ENCODE peak calls at places on chromosomes 5 and 9, in ten cellular contexts. Z is A549, R is left ventricle myocardium inferior, D is psoas muscle, B is RWPE2, K is AG09309, J is mucosa of descending colon, V is progenitor cell of endocrine pancreas, F is tibial nerve, M is GM20000. U is an unnamed sample.

GRCh38 chr9:70510157-70510770 is 95.8 kb upstream of the KLF9 start:
- DNase-seq in V (peak), K (no peak), J (peak), Z (peak), R (peak), M (no peak), B (no peak), F (no peak), D (peak), U (no peak)

GRCh38 chr9:5286262-5286661 is 18.3 kb downstream of the RLN2 start:
- DNase-seq in R (no peak), Z (no peak), K (no peak), F (no peak), B (no peak), J (no peak), M (no peak), V (no peak), D (no peak), U (no peak)

GRCh38 chr9:7976167-7976755 is 176.7 kb upstream of the DMAC1 start:
- DNase-seq in B (no peak), D (no peak), F (no peak), M (peak), K (no peak), Z (no peak), R (no peak), J (peak), V (no peak), U (no peak)

GRCh38 chr5:54302267-54302687 is 8.1 kb downstream of the ARL15 start:
- DNase-seq in M (no peak), Z (no peak), V (no peak), D (no peak), F (peak), J (no peak), K (no peak), B (no peak), R (no peak), U (no peak)

GRCh38 chr5:32710335-32710858 is 724 bp upstream of the NPR3 start:
- DNase-seq in R (peak), B (peak), K (no peak), J (peak), D (peak), Z (peak), F (no peak), M (peak), V (peak), U (peak)

GRCh38 chr5:168298949-168299348 is 7.5 kb downstream of the WWC1 start:
- DNase-seq in K (no peak), J (no peak), F (no peak), B (no peak), R (no peak), D (no peak), M (no peak), V (no peak), Z (no peak), U (no peak)

GRCh38 chr5:142012792-142013388 is at the start of gene GNPDA1:
- DNase-seq in M (peak), J (peak), R (peak), B (peak), D (peak), K (peak), F (peak), Z (peak), V (peak), U (peak)

GRCh38 chr5:97224112-97224750 is 41.2 kb upstream of the RIOK2 start:
- DNase-seq in R (no peak), M (no peak), F (no peak), V (no peak), Z (peak), D (no peak), J (no peak), B (no peak), K (peak), U (peak)

GRCh38 chr5:166270712-166271111 is 2020.7 kb upstream of the WWC1 start:
- DNase-seq in V (no peak), M (no peak), R (no peak), F (no peak), J (no peak), D (no peak), K (no peak), B (no peak), Z (no peak), U (no peak)

GRCh38 chr5:62256161-62257017 is 49.6 kb upstream of the KIF2A start:
- DNase-seq in Z (no peak), R (no peak), K (no peak), B (no peak), J (no peak), D (no peak), V (no peak), F (no peak), M (peak), U (no peak)

GRCh38 chr5:133713746-133714145 is 101.4 kb upstream of the FSTL4 start:
- DNase-seq in M (no peak), D (no peak), F (no peak), R (no peak), K (no peak), V (no peak), B (peak), J (no peak), Z (no peak), U (no peak)

GRCh38 chr5:95817430-95817829 is 5.1 kb downstream of the GLRX start:
- DNase-seq in R (no peak), V (no peak), F (no peak), B (no peak), Z (no peak), K (no peak), D (peak), M (no peak), J (peak), U (peak)

GRCh38 chr5:75526065-75526464 is 14.4 kb downstream of the POLK start:
- DNase-seq in M (no peak), R (no peak), F (no peak), B (no peak), V (no peak), Z (no peak), K (no peak), J (no peak), D (no peak), U (no peak)

GRCh38 chr9:19689324-19690087 is 99.3 kb downstream of the SLC24A2 start:
- DNase-seq in F (no peak), J (no peak), D (no peak), R (no peak), V (no peak), M (no peak), B (no peak), K (no peak), Z (no peak), U (no peak)

GRCh38 chr9:36151306-36152210 is 15.0 kb downstream of the GLIPR2 start:
- DNase-seq in B (no peak), J (peak), M (peak), V (no peak), R (peak), K (no peak), Z (no peak), F (no peak), D (peak), U (peak)

GRCh38 chr9:92463989-92464388 is 18.3 kb downstream of the ASPN start:
- DNase-seq in R (no peak), J (no peak), F (no peak), D (no peak), B (no peak), K (peak), M (no peak), V (no peak), Z (peak), U (peak)

GRCh38 chr9:125646222-125647100 is 60.5 kb downstream of the MAPKAP1 start:
- DNase-seq in K (no peak), V (no peak), Z (no peak), D (no peak), J (no peak), R (no peak), B (no peak), F (no peak), M (no peak), U (no peak)

GRCh38 chr9:138024131-138024530 is 146.5 kb downstream of the CACNA1B start:
- DNase-seq in K (no peak), Z (no peak), M (no peak), J (no peak), F (no peak), V (no peak), R (no peak), B (no peak), D (no peak), U (no peak)

GRCh38 chr5:125411163-125412050 is 665.0 kb upstream of the ZNF608 start:
- DNase-seq in K (no peak), F (no peak), M (peak), B (no peak), Z (no peak), R (no peak), V (no peak), D (no peak), J (peak), U (peak)

GRCh38 chr9:16680965-16681658 is 189.4 kb downstream of the BNC2 start:
- DNase-seq in Z (no peak), V (no peak), F (no peak), D (no peak), B (no peak), K (peak), R (no peak), J (no peak), M (no peak), U (no peak)

GRCh38 chr5:105849701-105850100 is 1821.0 kb downstream of the EFNA5 start:
- DNase-seq in B (no peak), Z (no peak), D (no peak), K (no peak), V (no peak), M (no peak), J (no peak), R (no peak), F (no peak), U (no peak)

GRCh38 chr9:109861499-109861898 is 81.5 kb downstream of the PALM2AKAP2 start:
- DNase-seq in V (no peak), F (no peak), M (no peak), K (peak), R (no peak), Z (no peak), B (no peak), D (no peak), J (peak), U (no peak)

GRCh38 chr9:109856785-109857184 is 76.8 kb downstream of the PALM2AKAP2 start:
- DNase-seq in F (no peak), K (no peak), V (no peak), M (no peak), B (no peak), Z (no peak), R (peak), D (peak), J (no peak), U (no peak)

GRCh38 chr9:109861918-109862317 is 81.9 kb downstream of the PALM2AKAP2 start:
- DNase-seq in K (peak), B (no peak), V (no peak), M (no peak), F (no peak), D (no peak), J (no peak), Z (no peak), R (no peak), U (no peak)

GRCh38 chr9:109857337-109857736 is 77.3 kb downstream of the PALM2AKAP2 start:
- DNase-seq in R (no peak), D (no peak), K (no peak), F (no peak), M (no peak), V (no peak), Z (no peak), J (no peak), B (no peak), U (no peak)

GRCh38 chr9:109859447-109859846 is 79.4 kb downstream of the PALM2AKAP2 start:
- DNase-seq in Z (no peak), J (no peak), F (no peak), V (no peak), B (no peak), M (no peak), R (no peak), K (no peak), D (no peak), U (peak)
- TF ChIP-seq CTCF in Z (no peak), J (no peak), F (no peak), V (no peak), B (peak), M (no peak), R (peak), K (peak), D (peak), U (peak)

GRCh38 chr5:145797336-145797735 is 37.8 kb downstream of the PRELID2 start:
- DNase-seq in B (no peak), M (no peak), K (no peak), Z (no peak), J (no peak), V (no peak), D (no peak), F (no peak), R (no peak), U (peak)
- TF ChIP-seq CTCF in B (no peak), M (no peak), K (no peak), Z (no peak), J (no peak), V (no peak), D (no peak), F (no peak), R (no peak), U (no peak)

GRCh38 chr9:127360829-127361228 is 36.1 kb upstream of the SLC2A8 start:
- DNase-seq in M (no peak), Z (peak), D (no peak), R (no peak), V (no peak), F (no peak), K (no peak), J (no peak), B (no peak), U (no peak)
- TF ChIP-seq CTCF in M (no peak), Z (peak), D (no peak), R (no peak), V (no peak), F (no peak), K (peak), J (no peak), B (peak), U (no peak)

DNA sequence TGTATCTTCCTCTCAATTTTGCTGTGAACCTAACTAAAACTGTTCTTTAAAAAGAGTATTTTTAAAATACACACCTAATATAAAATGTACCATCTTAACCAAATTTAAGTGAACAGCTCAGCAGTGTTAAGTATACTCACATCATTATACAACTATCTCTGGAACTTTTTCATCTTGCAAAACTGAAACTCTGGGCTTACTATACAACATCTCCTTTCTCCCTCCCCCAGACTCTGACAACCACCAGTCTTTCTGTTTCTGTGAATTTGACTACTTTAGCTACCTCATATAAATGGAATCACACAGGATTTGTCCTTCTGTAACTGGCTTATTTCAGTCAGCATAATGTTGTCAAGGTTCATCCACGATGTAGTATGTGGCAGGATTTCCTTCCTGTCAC is 93.5 kb downstream of the FOXD1 start:
- DNase-seq in K (no peak), D (no peak), J (no peak), M (no peak), Z (no peak), B (no peak), V (no peak), F (no peak), R (no peak), U (no peak)
- TF ChIP-seq CTCF in K (no peak), D (no peak), J (no peak), M (no peak), Z (no peak), B (no peak), V (no peak), F (no peak), R (no peak), U (no peak)

U was measured in HFFc6.